ENCODE peak calls at places on chromosome 13, in seven cellular contexts. One of them, this sample, is unnamed.

GRCh38 chr13:99371956-99372355 is 64.8 kb upstream of the GPR183 start:
- DNase-seq in adrenal gland: no peak
- DNase-seq in PC-9: no peak
- DNase-seq in lung: no peak
- DNase-seq in vagina: no peak
- DNase-seq in MCF 10A: no peak
- DNase-seq in GM10248: no peak
- DNase-seq in this sample: no peak

GRCh38 chr13:26599885-26600284 is 42.4 kb downstream of the WASF3 start:
- DNase-seq in adrenal gland: no peak
- DNase-seq in PC-9: no peak
- DNase-seq in lung: no peak
- DNase-seq in vagina: no peak
- DNase-seq in MCF 10A: no peak
- DNase-seq in GM10248: no peak
- DNase-seq in this sample: no peak

GRCh38 chr13:38042771-38043170 is 173.2 kb upstream of the TRPC4 start:
- DNase-seq in adrenal gland: no peak
- DNase-seq in PC-9: no peak
- DNase-seq in lung: no peak
- DNase-seq in vagina: no peak
- DNase-seq in MCF 10A: no peak
- DNase-seq in GM10248: no peak
- DNase-seq in this sample: no peak

GRCh38 chr13:42654760-42655159 is 80.8 kb downstream of the TNFSF11 start:
- DNase-seq in adrenal gland: no peak
- DNase-seq in PC-9: no peak
- DNase-seq in lung: no peak
- DNase-seq in vagina: no peak
- DNase-seq in MCF 10A: no peak
- DNase-seq in GM10248: no peak
- DNase-seq in this sample: no peak

GRCh38 chr13:83499286-83499685 is 383.0 kb downstream of the SLITRK1 start:
- DNase-seq in adrenal gland: no peak
- DNase-seq in PC-9: no peak
- DNase-seq in lung: no peak
- DNase-seq in vagina: no peak
- DNase-seq in MCF 10A: no peak
- DNase-seq in GM10248: no peak
- DNase-seq in this sample: no peak

GRCh38 chr13:48580185-48580803 is 47.4 kb upstream of the RCBTB2 start:
- DNase-seq in adrenal gland: peak
- DNase-seq in PC-9: no peak
- DNase-seq in lung: peak
- DNase-seq in vagina: no peak
- DNase-seq in MCF 10A: peak
- DNase-seq in GM10248: peak
- DNase-seq in this sample: no peak

GRCh38 chr13:44899967-44900366 is 89.3 kb downstream of the NUFIP1 start:
- DNase-seq in adrenal gland: no peak
- DNase-seq in PC-9: no peak
- DNase-seq in lung: no peak
- DNase-seq in vagina: no peak
- DNase-seq in MCF 10A: peak
- DNase-seq in GM10248: no peak
- DNase-seq in this sample: no peak

GRCh38 chr13:32585625-32586021 is 629 bp upstream of the PDS5B start:
- DNase-seq in adrenal gland: peak
- DNase-seq in PC-9: no peak
- DNase-seq in lung: no peak
- DNase-seq in vagina: no peak
- DNase-seq in MCF 10A: no peak
- DNase-seq in GM10248: no peak
- DNase-seq in this sample: no peak

GRCh38 chr13:97327521-97328221 is 105.5 kb downstream of the MBNL2 start:
- DNase-seq in adrenal gland: peak
- DNase-seq in PC-9: no peak
- DNase-seq in lung: no peak
- DNase-seq in vagina: no peak
- DNase-seq in MCF 10A: no peak
- DNase-seq in GM10248: no peak
- DNase-seq in this sample: no peak

GRCh38 chr13:73338389-73338788 is 279.6 kb downstream of the KLF5 start:
- DNase-seq in adrenal gland: no peak
- DNase-seq in PC-9: no peak
- DNase-seq in lung: no peak
- DNase-seq in vagina: no peak
- DNase-seq in MCF 10A: peak
- DNase-seq in GM10248: no peak
- DNase-seq in this sample: no peak

GRCh38 chr13:38361551-38362262 is 12.1 kb downstream of the UFM1 start:
- DNase-seq in adrenal gland: peak
- DNase-seq in PC-9: no peak
- DNase-seq in lung: no peak
- DNase-seq in vagina: no peak
- DNase-seq in MCF 10A: no peak
- DNase-seq in GM10248: no peak
- DNase-seq in this sample: no peak

GRCh38 chr13:82847595-82847994 is 1034.7 kb downstream of the SLITRK1 start:
- DNase-seq in adrenal gland: no peak
- DNase-seq in PC-9: no peak
- DNase-seq in lung: no peak
- DNase-seq in vagina: no peak
- DNase-seq in MCF 10A: peak
- DNase-seq in GM10248: no peak
- DNase-seq in this sample: no peak

GRCh38 chr13:51326782-51327181 is 12.7 kb upstream of the SERPINE3 start:
- DNase-seq in adrenal gland: no peak
- DNase-seq in PC-9: no peak
- DNase-seq in lung: no peak
- DNase-seq in vagina: no peak
- DNase-seq in MCF 10A: no peak
- DNase-seq in GM10248: no peak
- DNase-seq in this sample: no peak

GRCh38 chr13:32537580-32538233 is 888 bp downstream of the N4BP2L2 start:
- DNase-seq in adrenal gland: peak
- DNase-seq in PC-9: no peak
- DNase-seq in lung: no peak
- DNase-seq in vagina: no peak
- DNase-seq in MCF 10A: no peak
- DNase-seq in GM10248: no peak
- DNase-seq in this sample: no peak

GRCh38 chr13:39676315-39676876 is 20.9 kb downstream of the COG6 start:
- DNase-seq in adrenal gland: peak
- DNase-seq in PC-9: no peak
- DNase-seq in lung: no peak
- DNase-seq in vagina: no peak
- DNase-seq in MCF 10A: peak
- DNase-seq in GM10248: peak
- DNase-seq in this sample: no peak

GRCh38 chr13:23714672-23715071 is 144.5 kb downstream of the TNFRSF19 start:
- DNase-seq in adrenal gland: no peak
- DNase-seq in PC-9: no peak
- DNase-seq in lung: no peak
- DNase-seq in vagina: no peak
- DNase-seq in MCF 10A: no peak
- DNase-seq in GM10248: no peak
- DNase-seq in this sample: no peak

GRCh38 chr13:94362411-94362909 is 117.0 kb downstream of the DCT start:
- DNase-seq in adrenal gland: peak
- DNase-seq in PC-9: peak
- DNase-seq in lung: peak
- DNase-seq in vagina: no peak
- DNase-seq in MCF 10A: peak
- DNase-seq in GM10248: peak
- DNase-seq in this sample: peak
- TF ChIP-seq CTCF in adrenal gland: peak
- TF ChIP-seq CTCF in PC-9: peak
- TF ChIP-seq CTCF in lung: peak
- TF ChIP-seq CTCF in vagina: peak
- TF ChIP-seq CTCF in MCF 10A: peak
- TF ChIP-seq CTCF in GM10248: peak
- TF ChIP-seq CTCF in this sample: peak

DNA sequence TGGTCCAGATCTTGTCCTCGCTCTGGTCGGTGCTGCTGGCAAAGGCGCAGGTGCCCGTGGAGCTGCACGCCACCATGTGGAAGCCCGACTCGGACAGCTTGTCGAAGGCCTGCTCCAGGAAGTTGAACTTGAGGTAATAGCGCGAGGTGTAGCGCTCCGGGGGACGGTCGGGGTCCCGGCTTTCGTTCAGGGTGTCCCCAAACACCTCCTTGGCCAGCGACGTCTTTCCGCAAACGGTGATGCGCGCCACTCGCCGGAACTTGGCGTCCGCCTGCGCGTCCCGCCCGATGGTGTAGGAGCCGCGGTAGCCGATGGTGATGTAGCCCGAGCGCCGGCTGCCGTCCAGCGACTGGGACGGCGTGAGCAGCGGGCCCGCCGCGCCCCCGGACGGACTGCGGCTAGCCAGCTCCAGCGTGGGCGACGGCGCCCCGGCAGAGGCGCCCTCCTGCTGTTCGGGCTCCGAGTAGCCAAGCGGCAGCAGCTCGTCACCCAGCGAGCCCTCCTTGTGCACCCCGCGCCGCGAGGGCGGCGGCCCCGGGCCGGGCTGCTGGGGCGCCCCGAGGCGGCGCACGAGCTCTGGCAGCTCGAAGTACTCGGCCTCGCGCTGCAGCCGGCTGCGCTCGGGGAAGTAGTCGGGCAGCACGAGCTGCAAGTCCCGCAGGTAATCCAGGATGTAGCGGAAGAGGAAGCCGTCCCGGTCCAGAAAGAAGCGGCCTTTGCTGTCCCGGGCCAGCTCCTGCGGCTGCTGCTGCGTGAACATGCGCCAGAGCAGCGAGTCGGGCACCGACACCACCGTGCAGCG is 801 bp downstream of the KCTD12 start:
- DNase-seq in adrenal gland: peak
- DNase-seq in PC-9: no peak
- DNase-seq in lung: peak
- DNase-seq in vagina: no peak
- DNase-seq in MCF 10A: peak
- DNase-seq in GM10248: peak
- DNase-seq in this sample: peak
- TF ChIP-seq CTCF in adrenal gland: peak
- TF ChIP-seq CTCF in PC-9: no peak
- TF ChIP-seq CTCF in lung: no peak
- TF ChIP-seq CTCF in vagina: no peak
- TF ChIP-seq CTCF in MCF 10A: peak
- TF ChIP-seq CTCF in GM10248: peak
- TF ChIP-seq CTCF in this sample: peak

DNA sequence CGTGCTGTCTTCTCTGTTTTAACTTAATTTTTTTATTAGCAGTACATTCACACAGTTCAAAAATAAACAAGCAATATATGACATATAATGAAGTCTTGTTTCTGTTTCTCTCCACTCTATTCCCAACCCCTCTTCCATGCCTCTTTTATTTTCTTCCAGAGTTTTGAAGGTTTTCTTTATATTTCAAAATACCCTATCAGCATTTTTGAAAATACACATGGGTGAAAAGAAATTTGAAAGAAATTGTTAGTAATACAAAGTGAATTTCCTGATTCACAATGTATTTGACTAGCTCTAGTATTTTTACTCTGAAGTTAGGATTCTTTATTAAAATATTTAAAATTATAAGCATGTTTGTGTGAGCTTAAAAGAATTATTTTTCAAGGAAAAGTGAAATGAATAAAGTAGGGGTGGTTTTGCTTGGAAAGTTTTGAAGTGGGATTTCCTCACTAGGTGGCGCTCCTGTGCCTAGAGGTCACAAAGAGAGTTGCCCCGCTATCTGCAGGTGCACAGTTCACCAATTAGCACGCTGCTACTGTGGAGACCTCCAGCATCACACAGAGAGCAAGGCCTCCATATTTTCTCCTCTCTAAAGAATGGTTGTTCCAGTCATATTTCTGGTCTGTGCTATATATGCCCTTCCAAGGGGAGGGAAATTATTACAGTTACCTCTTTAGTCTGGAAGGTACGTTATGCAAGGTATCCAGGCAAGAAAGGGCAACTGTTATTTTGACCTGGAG is 37.6 kb downstream of the SOX21 start:
- DNase-seq in adrenal gland: peak
- DNase-seq in PC-9: no peak
- DNase-seq in lung: peak
- DNase-seq in vagina: no peak
- DNase-seq in MCF 10A: peak
- DNase-seq in GM10248: peak
- DNase-seq in this sample: peak
- TF ChIP-seq CTCF in adrenal gland: peak
- TF ChIP-seq CTCF in PC-9: peak
- TF ChIP-seq CTCF in lung: peak
- TF ChIP-seq CTCF in vagina: peak
- TF ChIP-seq CTCF in MCF 10A: peak
- TF ChIP-seq CTCF in GM10248: peak
- TF ChIP-seq CTCF in this sample: peak

GRCh38 chr13:113723400-113724015 is 35.5 kb upstream of the TMEM255B start:
- DNase-seq in adrenal gland: no peak
- DNase-seq in PC-9: no peak
- DNase-seq in lung: no peak
- DNase-seq in vagina: no peak
- DNase-seq in MCF 10A: no peak
- DNase-seq in GM10248: no peak
- DNase-seq in this sample: no peak

GRCh38 chr13:113724016-113724758 is 34.8 kb upstream of the TMEM255B start:
- DNase-seq in adrenal gland: no peak
- DNase-seq in PC-9: no peak
- DNase-seq in lung: no peak
- DNase-seq in vagina: no peak
- DNase-seq in MCF 10A: no peak
- DNase-seq in GM10248: no peak
- DNase-seq in this sample: no peak

GRCh38 chr13:113726961-113727411 is 32.0 kb upstream of the TMEM255B start:
- DNase-seq in adrenal gland: peak
- DNase-seq in PC-9: no peak
- DNase-seq in lung: no peak
- DNase-seq in vagina: no peak
- DNase-seq in MCF 10A: peak
- DNase-seq in GM10248: no peak
- DNase-seq in this sample: no peak

GRCh38 chr13:113722921-113723320 is 36.1 kb upstream of the TMEM255B start:
- DNase-seq in adrenal gland: peak
- DNase-seq in PC-9: no peak
- DNase-seq in lung: no peak
- DNase-seq in vagina: no peak
- DNase-seq in MCF 10A: no peak
- DNase-seq in GM10248: no peak
- DNase-seq in this sample: no peak

DNA sequence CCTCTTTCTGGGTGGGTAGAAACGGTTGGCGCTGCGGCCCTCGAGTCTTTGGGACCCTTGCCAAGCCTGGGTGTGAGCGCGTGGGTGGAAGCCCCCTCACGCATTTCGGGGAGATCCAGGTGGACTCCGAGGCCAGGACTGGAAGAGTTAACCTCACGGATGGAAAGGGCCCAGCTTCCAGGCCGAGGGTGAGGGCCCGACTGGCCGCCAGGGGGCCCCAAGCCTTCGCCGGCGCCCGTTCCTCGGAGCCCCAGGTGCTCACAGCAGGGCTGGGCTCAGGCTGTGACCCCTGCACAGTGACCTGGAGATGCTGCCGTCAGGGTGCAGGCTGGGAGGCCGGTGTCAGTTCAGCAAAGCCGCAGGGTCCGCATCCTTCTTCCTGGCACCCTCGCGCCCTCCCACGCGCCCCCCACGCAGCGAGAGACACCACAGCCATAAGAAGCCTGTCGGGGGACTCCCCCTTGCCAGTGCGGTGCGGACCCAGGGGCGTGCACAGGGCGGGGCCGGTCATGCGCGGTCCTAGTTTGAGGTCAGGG is 34.2 kb upstream of the TMEM255B start:
- DNase-seq in adrenal gland: peak
- DNase-seq in PC-9: no peak
- DNase-seq in lung: peak
- DNase-seq in vagina: no peak
- DNase-seq in MCF 10A: peak
- DNase-seq in GM10248: peak
- DNase-seq in this sample: peak
- TF ChIP-seq CTCF in adrenal gland: peak
- TF ChIP-seq CTCF in PC-9: peak
- TF ChIP-seq CTCF in lung: peak
- TF ChIP-seq CTCF in vagina: peak
- TF ChIP-seq CTCF in MCF 10A: peak
- TF ChIP-seq CTCF in GM10248: peak
- TF ChIP-seq CTCF in this sample: peak

This sample was measured in GM13976.